ENCODE peak calls at places on chromosomes 7 and 10, in four cellular contexts. One of them, this sample, is unnamed.

GRCh38 chr7:95391761-95392160 is 4.4 kb downstream of the PON3 start:
- DNase-seq in LoVo: no peak
- DNase-seq in NCI-H1436: no peak
- DNase-seq in NK-92 treated with Interleukin-12 subunit alpha and Interleukin-12 subunit beta, amount 100 ng/mL, for 24 hours: no peak
- DNase-seq in this sample: no peak

GRCh38 chr10:124996854-124997215 is 54.9 kb downstream of the ZRANB1 start:
- DNase-seq in LoVo: no peak
- DNase-seq in NCI-H1436: no peak
- DNase-seq in NK-92 treated with Interleukin-12 subunit alpha and Interleukin-12 subunit beta, amount 100 ng/mL, for 24 hours: no peak
- DNase-seq in this sample: no peak

GRCh38 chr10:80454526-80455460 is 683 bp downstream of the TSPAN14 start:
- DNase-seq in LoVo: peak; percentile 33
- DNase-seq in NCI-H1436: no peak
- DNase-seq in NK-92 treated with Interleukin-12 subunit alpha and Interleukin-12 subunit beta, amount 100 ng/mL, for 24 hours: peak; percentile 36
- DNase-seq in this sample: no peak

GRCh38 chr10:104548090-104548489 is 93.0 kb upstream of the SORCS3 start:
- DNase-seq in LoVo: no peak
- DNase-seq in NCI-H1436: no peak
- DNase-seq in NK-92 treated with Interleukin-12 subunit alpha and Interleukin-12 subunit beta, amount 100 ng/mL, for 24 hours: no peak
- DNase-seq in this sample: no peak

GRCh38 chr7:1895664-1896515 is 225.8 kb downstream of the ELFN1 start:
- DNase-seq in LoVo: no peak
- DNase-seq in NCI-H1436: no peak
- DNase-seq in NK-92 treated with Interleukin-12 subunit alpha and Interleukin-12 subunit beta, amount 100 ng/mL, for 24 hours: no peak
- DNase-seq in this sample: no peak

GRCh38 chr7:156143158-156143557 is 330.9 kb upstream of the SHH start:
- DNase-seq in LoVo: no peak
- DNase-seq in NCI-H1436: no peak
- DNase-seq in NK-92 treated with Interleukin-12 subunit alpha and Interleukin-12 subunit beta, amount 100 ng/mL, for 24 hours: no peak
- DNase-seq in this sample: no peak

GRCh38 chr10:96587255-96588059 is 645 bp upstream of the TM9SF3 start:
- DNase-seq in LoVo: peak; percentile 72
- DNase-seq in NCI-H1436: no peak
- DNase-seq in NK-92 treated with Interleukin-12 subunit alpha and Interleukin-12 subunit beta, amount 100 ng/mL, for 24 hours: no peak
- DNase-seq in this sample: peak; percentile 34

GRCh38 chr7:47806701-47807103 is 141.6 kb downstream of the PKD1L1 start:
- DNase-seq in LoVo: no peak
- DNase-seq in NCI-H1436: no peak
- DNase-seq in NK-92 treated with Interleukin-12 subunit alpha and Interleukin-12 subunit beta, amount 100 ng/mL, for 24 hours: no peak
- DNase-seq in this sample: no peak

GRCh38 chr7:94055963-94056362 is 51.8 kb upstream of the BET1 start:
- DNase-seq in LoVo: no peak
- DNase-seq in NCI-H1436: no peak
- DNase-seq in NK-92 treated with Interleukin-12 subunit alpha and Interleukin-12 subunit beta, amount 100 ng/mL, for 24 hours: no peak
- DNase-seq in this sample: no peak

GRCh38 chr7:51075681-51076580 is 240.7 kb downstream of the COBL start:
- DNase-seq in LoVo: no peak
- DNase-seq in NCI-H1436: no peak
- DNase-seq in NK-92 treated with Interleukin-12 subunit alpha and Interleukin-12 subunit beta, amount 100 ng/mL, for 24 hours: no peak
- DNase-seq in this sample: no peak

GRCh38 chr7:87058739-87059524 is 522 bp downstream of the ELAPOR2 start:
- DNase-seq in LoVo: peak; percentile 6
- DNase-seq in NCI-H1436: peak; percentile 29
- DNase-seq in NK-92 treated with Interleukin-12 subunit alpha and Interleukin-12 subunit beta, amount 100 ng/mL, for 24 hours: no peak
- DNase-seq in this sample: peak; percentile 39

GRCh38 chr10:80460399-80461207 is 6.5 kb downstream of the TSPAN14 start:
- DNase-seq in LoVo: peak; percentile 73
- DNase-seq in NCI-H1436: no peak
- DNase-seq in NK-92 treated with Interleukin-12 subunit alpha and Interleukin-12 subunit beta, amount 100 ng/mL, for 24 hours: no peak
- DNase-seq in this sample: peak; percentile 85

GRCh38 chr10:14821635-14822375 is 16.0 kb downstream of the CDNF start:
- DNase-seq in LoVo: no peak
- DNase-seq in NCI-H1436: no peak
- DNase-seq in NK-92 treated with Interleukin-12 subunit alpha and Interleukin-12 subunit beta, amount 100 ng/mL, for 24 hours: no peak
- DNase-seq in this sample: no peak

GRCh38 chr7:90736968-90737939 is 141.1 kb downstream of the CDK14 start:
- DNase-seq in LoVo: no peak
- DNase-seq in NCI-H1436: no peak
- DNase-seq in NK-92 treated with Interleukin-12 subunit alpha and Interleukin-12 subunit beta, amount 100 ng/mL, for 24 hours: no peak
- DNase-seq in this sample: no peak

GRCh38 chr10:61279400-61279799 is 173.8 kb downstream of the TMEM26 start:
- DNase-seq in LoVo: no peak
- DNase-seq in NCI-H1436: no peak
- DNase-seq in NK-92 treated with Interleukin-12 subunit alpha and Interleukin-12 subunit beta, amount 100 ng/mL, for 24 hours: no peak
- DNase-seq in this sample: no peak

GRCh38 chr7:78777844-78778243 is 675.6 kb downstream of the MAGI2 start:
- DNase-seq in LoVo: no peak
- DNase-seq in NCI-H1436: no peak
- DNase-seq in NK-92 treated with Interleukin-12 subunit alpha and Interleukin-12 subunit beta, amount 100 ng/mL, for 24 hours: no peak
- DNase-seq in this sample: no peak

GRCh38 chr7:92634125-92634710 is 44.0 kb upstream of the FAM133B start:
- DNase-seq in LoVo: no peak
- DNase-seq in NCI-H1436: no peak
- DNase-seq in NK-92 treated with Interleukin-12 subunit alpha and Interleukin-12 subunit beta, amount 100 ng/mL, for 24 hours: no peak
- DNase-seq in this sample: no peak

GRCh38 chr10:30770816-30771215 is 141.3 kb upstream of the LYZL2 start:
- DNase-seq in LoVo: no peak
- DNase-seq in NCI-H1436: no peak
- DNase-seq in NK-92 treated with Interleukin-12 subunit alpha and Interleukin-12 subunit beta, amount 100 ng/mL, for 24 hours: no peak
- DNase-seq in this sample: no peak

GRCh38 chr10:36488579-36488978 is 636.8 kb upstream of the ANKRD30A start:
- DNase-seq in LoVo: no peak
- DNase-seq in NCI-H1436: no peak
- DNase-seq in NK-92 treated with Interleukin-12 subunit alpha and Interleukin-12 subunit beta, amount 100 ng/mL, for 24 hours: no peak
- DNase-seq in this sample: no peak